ENCODE peak calls at places on chromosome X, in seven cellular contexts. G is WTC11, A is IMR-90, S is EL, L is tibial artery, H is GF-D8, W is iris pigment epithelial cell. E is an unnamed sample.

GRCh38 chrX:50812995-50813842 is 775 bp downstream of the SHROOM4 start:
- DNase-seq in A (peak), S (peak), H (no peak), L (peak), G (peak), W (peak), E (peak)

GRCh38 chrX:24465524-24465850 is 401 bp downstream of the PDK3 start:
- DNase-seq in H (no peak), G (no peak), L (no peak), W (no peak), S (peak), A (no peak), E (no peak)

GRCh38 chrX:155997436-155997835 is at the start of gene IL9R:
- DNase-seq in G (no peak), W (no peak), H (no peak), S (no peak), A (no peak), L (no peak), E (no peak)

GRCh38 chrX:65723706-65724105 is 56.3 kb downstream of the MSN start:
- DNase-seq in H (no peak), W (peak), S (peak), A (peak), L (no peak), G (no peak), E (no peak)

GRCh38 chrX:84363054-84363453 is 139.2 kb downstream of the HDX start:
- DNase-seq in H (no peak), S (no peak), L (no peak), A (no peak), G (no peak), W (peak), E (no peak)

GRCh38 chrX:115894087-115894486 is 276.5 kb upstream of the AGTR2 start:
- DNase-seq in A (peak), S (no peak), H (no peak), G (no peak), L (no peak), W (peak), E (no peak)

GRCh38 chrX:45788315-45788714 is 587.6 kb upstream of the DIPK2B start:
- DNase-seq in W (peak), S (no peak), A (no peak), H (no peak), G (no peak), L (no peak), E (no peak)

GRCh38 chrX:134990475-134991473 is at the start of gene SMIM10:
- DNase-seq in H (peak), W (peak), S (peak), L (peak), G (peak), A (peak), E (peak)

GRCh38 chrX:37786666-37787337 is 6.9 kb downstream of the CYBB start:
- DNase-seq in S (no peak), G (no peak), H (peak), L (no peak), A (no peak), W (no peak), E (no peak)

GRCh38 chrX:69116077-69116476 is 49.2 kb downstream of the PJA1 start:
- DNase-seq in A (no peak), G (no peak), H (no peak), S (no peak), L (no peak), W (no peak), E (no peak)

E was measured in suprapubic skin.